ENCODE peak calls at places on chromosome 13, in four cellular contexts. R is T-cell, H is left ventricle myocardium inferior, T is fibroblast of pulmonary artery. F is an unnamed sample.

GRCh38 chr13:94415484-94415883 is 64.0 kb downstream of the DCT start:
- DNase-seq in R (no peak), H (no peak), T (no peak), F (no peak)

GRCh38 chr13:31134055-31134711 is 27.5 kb downstream of the HSPH1 start:
- DNase-seq in R (no peak), H (no peak), T (no peak), F (no peak)

GRCh38 chr13:110868631-110869165 is 46.2 kb downstream of the ANKRD10 start:
- DNase-seq in R (no peak), H (no peak), T (no peak), F (no peak)

GRCh38 chr13:30318026-30318425 is 10.7 kb upstream of the KATNAL1 start:
- DNase-seq in R (no peak), H (no peak), T (no peak), F (peak; percentile 37)

GRCh38 chr13:28117689-28118377 is 17.5 kb upstream of the FLT3 start:
- DNase-seq in R (no peak), H (peak; percentile 69), T (peak; percentile 60), F (no peak)

GRCh38 chr13:29758591-29759114 is 91.8 kb downstream of the UBL3 start:
- DNase-seq in R (peak; percentile 47), H (no peak), T (no peak), F (no peak)

GRCh38 chr13:40477623-40478608 is 188.5 kb downstream of the FOXO1 start:
- DNase-seq in R (no peak), H (peak; percentile 62), T (peak; percentile 92), F (peak; percentile 17)

GRCh38 chr13:60990032-60990733 is 425.5 kb downstream of the PCDH20 start:
- DNase-seq in R (no peak), H (no peak), T (no peak), F (no peak)

GRCh38 chr13:43516401-43516826 is 270.4 kb downstream of the ENOX1 start:
- DNase-seq in R (no peak), H (no peak), T (peak; percentile 76), F (peak; percentile 91)

GRCh38 chr13:65535360-65535759 is 1694.8 kb downstream of the PCDH9 start:
- DNase-seq in R (no peak), H (no peak), T (no peak), F (no peak)

GRCh38 chr13:94061316-94061715 is 418.2 kb downstream of the DCT start:
- DNase-seq in R (no peak), H (no peak), T (peak; percentile 19), F (peak; percentile 53)

GRCh38 chr13:58018020-58018419 is 386.5 kb downstream of the PCDH17 start:
- DNase-seq in R (no peak), H (no peak), T (no peak), F (no peak)

GRCh38 chr13:51849145-51850101 is 4.4 kb upstream of the TMEM272 start:
- DNase-seq in R (peak; percentile 25), H (peak; percentile 35), T (peak; percentile 20), F (peak; percentile 48)

GRCh38 chr13:50241479-50241878 is 226.2 kb downstream of the KCNRG start:
- DNase-seq in R (no peak), H (no peak), T (peak; percentile 3), F (peak; percentile 52)

GRCh38 chr13:112969692-112970338 is 801 bp downstream of the MCF2L start:
- DNase-seq in R (no peak), H (no peak), T (no peak), F (no peak)

GRCh38 chr13:74867460-74867859 is 614.5 kb downstream of the TBC1D4 start:
- DNase-seq in R (no peak), H (no peak), T (peak; percentile 58), F (no peak)

GRCh38 chr13:75299913-75300862 is 181.8 kb downstream of the TBC1D4 start:
- DNase-seq in R (no peak), H (no peak), T (peak; percentile 39), F (peak; percentile 68)

F was measured in fibroblast of lung.